ENCODE peak calls at places on chromosome 6, in five cellular contexts. B is mesothelial cell of epicardium, T is GDM1, I is skeletal muscle cell, V is A549. P is an unnamed sample.

GRCh38 chr6:160750276-160750689 is 48.2 kb downstream of the PLG start:
- DNase-seq in B (no peak), T (no peak), I (no peak), V (peak; percentile 13), P (peak; percentile 61)

GRCh38 chr6:166862287-166862977 is 93.9 kb downstream of the RNASET2 start:
- DNase-seq in B (peak; percentile 55), T (no peak), I (no peak), V (no peak), P (peak; percentile 39)

GRCh38 chr6:105384004-105384403 is 18.9 kb downstream of the PREP start:
- DNase-seq in B (no peak), T (no peak), I (no peak), V (peak; percentile 13), P (peak; percentile 76)

GRCh38 chr6:10441004-10441654 is 26.3 kb upstream of the TFAP2A start:
- DNase-seq in B (no peak), T (no peak), I (peak; percentile 25), V (peak; percentile 98), P (peak; percentile 75)

GRCh38 chr6:5023923-5024322 is 20.1 kb upstream of the RPP40 start:
- DNase-seq in B (no peak), T (no peak), I (no peak), V (no peak), P (no peak)

GRCh38 chr6:119133400-119133799 is 54.9 kb upstream of the FAM184A start:
- DNase-seq in B (no peak), T (no peak), I (no peak), V (no peak), P (no peak)

GRCh38 chr6:168903638-168904345 is 349.9 kb downstream of the THBS2 start:
- DNase-seq in B (no peak), T (no peak), I (no peak), V (no peak), P (no peak)

GRCh38 chr6:36742146-36742545 is 44.5 kb downstream of the RAB44 start:
- DNase-seq in B (no peak), T (no peak), I (no peak), V (no peak), P (no peak)

GRCh38 chr6:109308018-109308492 is 74.2 kb downstream of the CD164 start:
- DNase-seq in B (no peak), T (peak; percentile 38), I (peak; percentile 51), V (peak; percentile 64), P (no peak)

GRCh38 chr6:44008821-44009370 is 118.4 kb downstream of the MRPL14 start:
- DNase-seq in B (no peak), T (no peak), I (no peak), V (no peak), P (no peak)

P was measured in Calu3.